ENCODE peak calls at places on chromosomes 12 and 14, in six cellular contexts. R is fibroblast of pulmonary artery, M is pancreas, Y is IMR-90, P is RWPE1, Q is MCF 10A. K is an unnamed sample.

GRCh38 chr12:110744176-110744575 is 1.5 kb upstream of the PPP1CC start:
- DNase-seq in R (peak), M (peak), Y (peak), P (peak), Q (peak), K (peak)

GRCh38 chr14:66069830-66070541 is 416.2 kb upstream of the CCDC196 start:
- DNase-seq in R (no peak), M (no peak), Y (no peak), P (peak), Q (peak), K (no peak)

GRCh38 chr12:25089738-25090137 is 105.2 kb downstream of the DNAI7 start:
- DNase-seq in R (no peak), M (no peak), Y (no peak), P (peak), Q (peak), K (no peak)

GRCh38 chr12:104782296-104782695 is 175.8 kb downstream of the SLC41A2 start:
- DNase-seq in R (no peak), M (no peak), Y (no peak), P (no peak), Q (no peak), K (no peak)

GRCh38 chr14:104865069-104865630 is at the start of gene CEP170B:
- DNase-seq in R (peak), M (peak), Y (peak), P (peak), Q (peak), K (peak)

GRCh38 chr12:111443586-111443985 is 37.9 kb downstream of the SH2B3 start:
- DNase-seq in R (peak), M (no peak), Y (peak), P (no peak), Q (peak), K (no peak)

GRCh38 chr14:32358781-32359180 is 29.7 kb downstream of the AKAP6 start:
- DNase-seq in R (no peak), M (no peak), Y (no peak), P (no peak), Q (no peak), K (no peak)

GRCh38 chr14:101926085-101926484 is 38.3 kb upstream of the DYNC1H1 start:
- DNase-seq in R (no peak), M (no peak), Y (no peak), P (no peak), Q (no peak), K (no peak)

GRCh38 chr12:10167588-10167987 is 4.3 kb downstream of the OLR1 start:
- DNase-seq in R (peak), M (no peak), Y (no peak), P (no peak), Q (peak), K (no peak)

GRCh38 chr12:28014196-28014595 is 41.7 kb upstream of the PTHLH start:
- DNase-seq in R (no peak), M (no peak), Y (no peak), P (no peak), Q (no peak), K (no peak)

GRCh38 chr12:124568431-124569374 is 1.3 kb upstream of the NCOR2 start:
- DNase-seq in R (peak), M (peak), Y (peak), P (no peak), Q (peak), K (peak)

DNA sequence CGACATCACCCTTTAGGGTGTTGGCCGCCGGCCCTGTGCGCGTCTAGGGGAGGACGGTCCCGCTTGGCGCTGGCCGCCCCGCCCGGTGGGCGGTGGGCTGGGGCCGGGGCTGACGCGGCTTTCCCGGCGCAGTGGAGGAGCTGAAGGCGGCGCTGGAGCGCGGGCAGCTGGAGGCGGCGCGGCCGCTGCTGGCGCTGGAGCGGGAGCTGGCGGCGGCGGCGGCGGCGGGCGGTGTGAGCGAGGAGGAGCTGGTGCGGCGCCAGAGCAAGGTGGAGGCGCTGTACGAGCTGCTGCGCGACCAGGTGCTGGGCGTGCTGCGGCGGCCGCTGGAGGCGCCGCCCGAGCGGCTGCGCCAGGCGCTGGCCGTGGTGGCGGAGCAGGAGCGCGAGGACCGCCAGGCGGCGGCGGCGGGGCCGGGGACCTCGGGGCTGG is 3.6 kb downstream of the TNFAIP2 start:
- DNase-seq in R (no peak), M (peak), Y (no peak), P (peak), Q (peak), K (no peak)
- TF ChIP-seq CTCF in R (no peak), M (no peak), Y (peak), P (peak), Q (peak), K (no peak)

GRCh38 chr12:19052689-19053088 is 76.8 kb upstream of the PLEKHA5 start:
- DNase-seq in R (no peak), M (no peak), Y (no peak), P (no peak), Q (no peak), K (no peak)
- TF ChIP-seq CTCF in R (no peak), M (no peak), Y (no peak), P (no peak), Q (no peak), K (no peak)

DNA sequence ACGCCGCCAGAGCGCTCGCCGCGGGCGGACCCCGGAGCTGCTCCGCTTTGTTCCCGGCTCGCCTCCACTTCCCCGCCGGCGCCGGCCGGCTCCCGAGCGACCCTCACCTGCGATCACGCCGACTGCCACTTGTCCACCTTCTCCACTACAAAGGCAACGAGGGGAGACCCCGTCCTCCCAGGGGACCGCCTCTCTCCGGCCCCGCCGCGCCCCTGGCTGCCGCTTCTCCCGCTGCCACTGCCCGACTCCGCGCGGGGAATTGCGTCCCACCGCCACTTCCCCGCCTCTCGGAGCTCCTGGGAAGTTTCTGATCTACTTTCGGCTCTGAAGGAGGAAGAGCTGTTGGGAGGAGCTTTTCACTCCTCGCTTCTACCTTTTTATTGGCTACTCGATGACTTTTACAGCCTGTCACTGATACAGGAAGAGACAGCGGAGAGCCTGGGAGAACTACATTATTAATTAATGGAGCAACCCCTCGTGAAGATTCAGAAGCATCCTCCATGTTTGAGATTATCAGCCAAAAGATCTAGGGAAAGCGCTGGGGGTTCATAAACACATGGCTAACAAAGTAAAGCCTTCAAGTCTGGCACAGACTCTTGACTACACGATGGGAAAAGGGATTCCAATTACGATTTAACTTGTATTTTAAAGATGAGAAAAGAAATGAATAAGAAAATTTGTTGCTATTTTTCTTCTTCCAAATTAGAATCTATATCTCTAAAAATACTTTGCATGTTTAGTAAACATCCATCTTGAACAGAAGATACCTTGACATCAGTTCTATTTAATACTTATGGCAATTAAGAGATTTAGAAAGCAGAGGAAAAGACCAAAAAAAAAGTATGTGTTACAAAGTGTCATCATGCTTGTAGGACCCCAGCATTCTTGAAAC is at the start of gene BAZ1A:
- DNase-seq in R (peak), M (peak), Y (peak), P (peak), Q (peak), K (peak)
- TF ChIP-seq CTCF in R (peak), M (no peak), Y (peak), P (no peak), Q (no peak), K (no peak)

GRCh38 chr12:96256672-96257361 is 62.6 kb downstream of the ELK3 start:
- DNase-seq in R (no peak), M (no peak), Y (no peak), P (no peak), Q (no peak), K (no peak)
- TF ChIP-seq CTCF in R (no peak), M (no peak), Y (no peak), P (no peak), Q (no peak), K (no peak)

GRCh38 chr14:91912035-91912434 is 35.5 kb downstream of the FBLN5 start:
- DNase-seq in R (no peak), M (no peak), Y (no peak), P (no peak), Q (peak), K (no peak)

GRCh38 chr14:91910201-91910600 is 37.3 kb downstream of the FBLN5 start:
- DNase-seq in R (no peak), M (no peak), Y (no peak), P (no peak), Q (no peak), K (no peak)

GRCh38 chr14:91906374-91906773 is 39.0 kb upstream of the TC2N start:
- DNase-seq in R (no peak), M (no peak), Y (no peak), P (no peak), Q (no peak), K (no peak)

DNA sequence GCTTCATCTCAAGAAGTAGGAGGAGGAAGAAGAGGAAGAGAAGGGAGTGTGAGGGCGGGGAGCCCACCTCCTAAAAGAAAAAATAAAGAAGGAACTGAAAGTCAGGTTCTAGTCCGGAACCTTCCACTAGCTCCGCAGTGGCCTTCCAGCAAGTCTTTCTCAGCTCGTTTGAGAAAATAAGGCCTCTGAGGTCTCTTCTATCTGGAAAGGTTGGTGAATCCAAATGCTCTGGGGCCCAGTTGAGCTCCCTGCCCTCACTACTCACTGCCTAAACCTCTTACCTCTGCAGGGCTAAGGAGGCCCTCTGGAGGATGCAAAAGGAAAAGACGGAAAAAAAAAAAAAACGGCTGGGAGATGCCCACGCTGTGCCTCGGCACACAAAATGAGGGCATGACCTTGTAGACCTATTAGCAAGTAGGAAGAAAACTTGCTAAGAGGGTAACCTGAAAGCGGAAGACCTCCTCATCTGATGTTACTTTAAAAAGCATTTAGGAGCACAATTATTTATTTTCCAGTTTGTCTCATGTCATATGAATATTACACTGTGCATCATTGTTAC is 35.9 kb downstream of the FBLN5 start:
- DNase-seq in R (peak), M (peak), Y (peak), P (peak), Q (peak), K (peak)
- TF ChIP-seq CTCF in R (peak), M (peak), Y (peak), P (peak), Q (peak), K (no peak)

K was measured in Calu3.